ENCODE peak calls at places on chromosomes 1 and 21, in nine cellular contexts. G is A549, N is fibroblast of pulmonary artery, J is foreskin fibroblast, S is K562, T is Calu3, R is brain microvascular endothelial cell, M is AG09319, O is pancreas. C is an unnamed sample.
A peak's percentile ranks its signal among the peaks of the same experiment; 100 is the strongest.

GRCh38 chr1:64242895-64243756 is 39.7 kb downstream of the UBE2U start:
- DNase-seq in G (peak; percentile 47), N (peak; percentile 70), J (peak; percentile 70), S (no peak), T (no peak), R (peak; percentile 32), M (no peak), O (no peak), C (no peak)

GRCh38 chr1:90729484-90730246 is 12.6 kb upstream of the BARHL2 start:
- DNase-seq in G (no peak), N (no peak), J (no peak), S (peak; percentile 61), T (no peak), R (no peak), M (no peak), O (no peak), C (no peak)

GRCh38 chr1:232059726-232060360 is 433.3 kb downstream of the DISC1 start:
- DNase-seq in G (no peak), N (no peak), J (no peak), S (no peak), T (no peak), R (no peak), M (no peak), O (no peak), C (no peak)

GRCh38 chr1:47362828-47363227 is 29.2 kb downstream of the CMPK1 start:
- DNase-seq in G (no peak), N (no peak), J (no peak), S (no peak), T (no peak), R (no peak), M (no peak), O (no peak), C (no peak)

GRCh38 chr1:30505853-30506784 is 217.3 kb downstream of the MATN1 start:
- DNase-seq in G (no peak), N (no peak), J (no peak), S (no peak), T (no peak), R (no peak), M (no peak), O (no peak), C (no peak)

GRCh38 chr21:18253809-18254208 is 9.2 kb downstream of the CHODL start:
- DNase-seq in G (no peak), N (no peak), J (no peak), S (no peak), T (no peak), R (no peak), M (no peak), O (no peak), C (no peak)

GRCh38 chr1:162690672-162691434 is 58.6 kb downstream of the DDR2 start:
- DNase-seq in G (peak; percentile 17), N (peak; percentile 87), J (peak; percentile 97), S (peak; percentile 15), T (no peak), R (peak; percentile 73), M (peak; percentile 80), O (no peak), C (no peak)

GRCh38 chr1:228898582-228898992 is 163.3 kb downstream of the RHOU start:
- DNase-seq in G (no peak), N (no peak), J (no peak), S (peak; percentile 17), T (no peak), R (no peak), M (no peak), O (no peak), C (no peak)

GRCh38 chr1:234608720-234609527 is 1.1 kb downstream of the IRF2BP2 start:
- DNase-seq in G (peak; percentile 69), N (peak; percentile 66), J (peak; percentile 70), S (peak; percentile 32), T (peak; percentile 65), R (peak; percentile 53), M (no peak), O (peak; percentile 74), C (peak; percentile 77)

GRCh38 chr1:53851571-53852282 is 13.6 kb upstream of the NDC1 start:
- DNase-seq in G (no peak), N (no peak), J (no peak), S (no peak), T (no peak), R (no peak), M (no peak), O (no peak), C (no peak)

GRCh38 chr21:45001134-45002095 is 61.6 kb downstream of the SLX9 start:
- DNase-seq in G (peak; percentile 20), N (peak; percentile 70), J (peak; percentile 79), S (no peak), T (peak; percentile 54), R (no peak), M (peak; percentile 59), O (peak; percentile 35), C (no peak)

GRCh38 chr1:210715072-210715471 is 386.4 kb downstream of the HHAT start:
- DNase-seq in G (no peak), N (no peak), J (no peak), S (no peak), T (no peak), R (no peak), M (no peak), O (no peak), C (no peak)

GRCh38 chr1:244896550-244896949 is 32.2 kb upstream of the HNRNPU start:
- DNase-seq in G (peak; percentile 59), N (peak; percentile 73), J (peak; percentile 81), S (no peak), T (no peak), R (peak; percentile 63), M (no peak), O (no peak), C (no peak)

GRCh38 chr1:180179162-180179957 is 24.7 kb downstream of the QSOX1 start:
- DNase-seq in G (no peak), N (no peak), J (no peak), S (no peak), T (no peak), R (no peak), M (no peak), O (peak; percentile 3), C (no peak)

GRCh38 chr21:46092811-46093667 is 4.9 kb upstream of the COL6A2 start:
- DNase-seq in G (no peak), N (no peak), J (peak; percentile 65), S (peak; percentile 16), T (no peak), R (no peak), M (no peak), O (no peak), C (no peak)
- TF ChIP-seq CTCF in G (no peak), N (no peak), J (peak; percentile 12), S (no peak), T (no peak), R (peak; percentile 30), M (no peak), O (no peak), C (no peak)

GRCh38 chr1:79617777-79618176 is 611.2 kb upstream of the ADGRL4 start:
- DNase-seq in G (no peak), N (peak; percentile 7), J (no peak), S (no peak), T (no peak), R (no peak), M (no peak), O (no peak), C (no peak)
- TF ChIP-seq CTCF in G (no peak), N (peak; percentile 41), J (peak; percentile 31), S (peak; percentile 2), T (no peak), R (peak; percentile 53), M (peak; percentile 15), O (no peak), C (no peak)

GRCh38 chr1:56577859-56578663 is 1.3 kb downstream of the PLPP3 start:
- DNase-seq in G (peak; percentile 26), N (peak; percentile 64), J (peak; percentile 68), S (no peak), T (peak; percentile 65), R (peak; percentile 62), M (no peak), O (peak; percentile 73), C (no peak)

GRCh38 chr1:56578664-56578962 is 750 bp downstream of the PLPP3 start:
- DNase-seq in G (no peak), N (no peak), J (peak; percentile 59), S (no peak), T (peak; percentile 23), R (no peak), M (no peak), O (peak; percentile 51), C (no peak)

GRCh38 chr1:56578963-56579875 is at the start of gene PLPP3:
- DNase-seq in G (peak; percentile 88), N (peak; percentile 96), J (peak; percentile 96), S (peak; percentile 27), T (peak; percentile 80), R (peak; percentile 82), M (peak; percentile 99), O (peak; percentile 82), C (no peak)

GRCh38 chr1:56575865-56576264 is 3.5 kb downstream of the PLPP3 start:
- DNase-seq in G (no peak), N (no peak), J (no peak), S (no peak), T (no peak), R (no peak), M (no peak), O (no peak), C (no peak)

DNA sequence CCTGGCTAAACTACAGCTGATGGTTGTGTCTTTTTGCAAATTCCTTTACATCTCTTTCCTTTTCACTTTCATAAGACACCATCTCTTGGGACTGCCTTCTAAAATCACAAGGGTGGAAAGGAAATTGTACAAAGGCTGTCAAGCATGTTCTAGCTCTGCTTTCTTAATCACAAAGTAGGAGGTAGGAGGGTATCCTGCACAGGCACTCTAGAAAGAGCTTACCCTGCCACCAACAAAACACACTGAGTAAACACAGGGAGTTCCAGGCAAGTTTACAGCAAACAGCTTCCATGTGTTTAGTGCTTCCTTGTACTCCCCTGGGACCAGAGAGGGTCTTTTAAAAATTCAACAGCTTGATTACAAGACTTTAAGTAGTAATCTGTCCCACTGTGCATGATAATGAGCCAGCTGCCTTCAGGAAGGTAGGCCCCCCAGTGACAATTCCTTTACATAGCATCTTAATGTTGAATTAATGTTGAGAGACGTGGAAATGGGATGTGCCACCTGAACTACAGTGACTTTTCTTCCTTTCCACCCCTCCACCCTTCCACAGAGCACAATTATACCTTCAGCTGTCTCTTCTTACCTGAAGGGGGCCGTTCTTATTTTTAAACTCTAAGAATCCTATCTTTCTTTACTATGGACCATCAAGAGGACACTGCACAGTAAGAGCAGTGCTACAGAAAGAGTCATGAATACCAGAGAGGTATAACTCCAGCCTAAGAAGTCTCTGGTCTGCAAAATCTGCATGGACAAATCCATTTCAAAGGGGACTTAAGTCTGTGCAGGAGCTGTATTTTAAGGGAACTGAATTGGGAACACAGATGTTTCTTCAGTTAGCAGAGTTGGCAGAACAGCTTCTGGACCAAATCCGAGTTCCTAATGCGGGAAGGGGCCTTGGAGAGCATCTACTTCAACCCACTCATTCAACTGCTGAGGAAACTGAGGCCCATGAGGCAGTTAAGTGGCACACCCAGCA is 2.2 kb downstream of the PLPP3 start:
- DNase-seq in G (peak; percentile 26), N (peak; percentile 64), J (peak; percentile 60), S (peak; percentile 21), T (no peak), R (peak; percentile 24), M (no peak), O (no peak), C (no peak)
- TF ChIP-seq CTCF in G (peak; percentile 37), N (peak; percentile 48), J (peak; percentile 25), S (peak; percentile 55), T (peak; percentile 42), R (peak; percentile 60), M (peak; percentile 28), O (no peak), C (no peak)

GRCh38 chr1:95534985-95535384 is 301.0 kb downstream of the RWDD3 start:
- DNase-seq in G (peak; percentile 14), N (no peak), J (no peak), S (no peak), T (no peak), R (no peak), M (no peak), O (peak; percentile 68), C (no peak)

GRCh38 chr1:95532335-95532734 is 298.3 kb downstream of the RWDD3 start:
- DNase-seq in G (peak; percentile 2), N (no peak), J (no peak), S (no peak), T (no peak), R (no peak), M (no peak), O (no peak), C (no peak)
- TF ChIP-seq CTCF in G (no peak), N (no peak), J (no peak), S (no peak), T (no peak), R (no peak), M (no peak), O (no peak), C (no peak)

C was measured in CD4-positive, alpha-beta T cell.